ENCODE peak calls at places on chromosome 14, in four cellular contexts. J, A, Z and H are unnamed samples.

GRCh38 chr14:104870368-104871144 is 5.5 kb downstream of the CEP170B start:
- DNase-seq in A (no peak), Z (peak), J (peak), H (no peak)

GRCh38 chr14:24913026-24913425 is 136.9 kb downstream of the STXBP6 start:
- DNase-seq in A (no peak), J (no peak), Z (no peak), H (no peak)

GRCh38 chr14:98198385-98198784 is 1073.6 kb downstream of the BCL11B start:
- DNase-seq in Z (peak), J (peak), A (no peak), H (no peak)

GRCh38 chr14:102181187-102181586 is 41.5 kb downstream of the WDR20 start:
- DNase-seq in A (no peak), Z (no peak), J (no peak), H (no peak)

GRCh38 chr14:51093371-51094281 is 1.3 kb downstream of the TRIM9 start:
- DNase-seq in Z (peak), J (peak), A (no peak), H (no peak)

GRCh38 chr14:52091913-52092312 is 23.1 kb upstream of the NID2 start:
- DNase-seq in Z (no peak), J (no peak), A (no peak), H (no peak)

GRCh38 chr14:78253986-78254385 is 83.8 kb downstream of the NRXN3 start:
- DNase-seq in A (no peak), Z (no peak), J (no peak), H (no peak)

GRCh38 chr14:99742074-99742473 is 51.1 kb upstream of the EML1 start:
- DNase-seq in Z (no peak), J (no peak), A (no peak), H (no peak)

GRCh38 chr14:34721129-34721528 is 6.7 kb upstream of the CFL2 start:
- DNase-seq in A (no peak), J (no peak), Z (no peak), H (no peak)

GRCh38 chr14:76348898-76349297 is 27.0 kb upstream of the ESRRB start:
- DNase-seq in Z (no peak), A (no peak), J (no peak), H (peak)

GRCh38 chr14:69779088-69779487 is 12.1 kb downstream of the SRSF5 start:
- DNase-seq in Z (no peak), A (no peak), J (no peak), H (no peak)

GRCh38 chr14:95227279-95227860 is 70.0 kb upstream of the DICER1 start:
- DNase-seq in A (no peak), J (no peak), Z (no peak), H (no peak)

GRCh38 chr14:52417139-52417538 is 103.0 kb downstream of the PTGER2 start:
- DNase-seq in Z (no peak), J (no peak), A (no peak), H (no peak)

GRCh38 chr14:34496679-34497513 is 34.9 kb upstream of the SPTSSA start:
- DNase-seq in Z (no peak), J (no peak), A (peak), H (peak)

GRCh38 chr14:89936654-89937185 is 17.8 kb downstream of the EFCAB11 start:
- DNase-seq in J (no peak), Z (no peak), A (no peak), H (no peak)

GRCh38 chr14:100012478-100012925 is 52.7 kb upstream of the EVL start:
- DNase-seq in A (no peak), Z (no peak), J (no peak), H (no peak)

GRCh38 chr14:102838531-102838930 is 61.3 kb downstream of the TRAF3 start:
- DNase-seq in A (no peak), Z (no peak), J (no peak), H (no peak)

GRCh38 chr14:101075025-101075800 is 171.7 kb upstream of the RTL1 start:
- DNase-seq in J (peak), Z (no peak), A (no peak), H (no peak)

GRCh38 chr14:68216072-68216471 is 396.5 kb downstream of the RAD51B start:
- DNase-seq in A (no peak), J (no peak), Z (no peak), H (no peak)

GRCh38 chr14:103543721-103544626 is 15.0 kb downstream of the TRMT61A start:
- DNase-seq in Z (no peak), A (no peak), J (no peak), H (no peak)

GRCh38 chr14:104678901-104679705 is 10.3 kb upstream of the INF2 start:
- DNase-seq in J (no peak), A (no peak), Z (no peak), H (no peak)

GRCh38 chr14:104843442-104844305 is 21.4 kb upstream of the CEP170B start:
- DNase-seq in Z (no peak), A (no peak), J (no peak), H (no peak)

GRCh38 chr14:105146181-105146975 is 22.2 kb downstream of the JAG2 start:
- DNase-seq in A (no peak), Z (no peak), J (no peak), H (no peak)

GRCh38 chr14:102610968-102611811 is 18.7 kb downstream of the RCOR1 start:
- DNase-seq in Z (no peak), J (no peak), A (no peak), H (no peak)

GRCh38 chr14:30874120-30874998 is at the start of gene COCH:
- DNase-seq in Z (peak), A (no peak), J (peak), H (peak)

GRCh38 chr14:41950428-41950827 is 343.8 kb downstream of the LRFN5 start:
- DNase-seq in Z (no peak), A (no peak), J (no peak), H (no peak)

GRCh38 chr14:105260826-105261438 is 12.6 kb downstream of the BTBD6 start:
- DNase-seq in Z (no peak), J (no peak), A (no peak), H (no peak)